ENCODE peak calls at places on chromosome 9, in five cellular contexts. D, V, S, I and T are unnamed samples.

GRCh38 chr9:87682085-87682484 is 43.8 kb upstream of the CTSL start:
- DNase-seq in D (no peak), I (no peak), S (no peak), V (no peak), T (no peak)

GRCh38 chr9:16787724-16788123 is 82.7 kb downstream of the BNC2 start:
- DNase-seq in V (no peak), S (no peak), D (no peak), I (peak; percentile 24), T (no peak)

GRCh38 chr9:136857606-136858412 is 5.7 kb downstream of the MAMDC4 start:
- DNase-seq in V (no peak), D (no peak), S (no peak), I (no peak), T (no peak)

GRCh38 chr9:87283585-87283984 is 214.1 kb upstream of the DAPK1 start:
- DNase-seq in I (no peak), V (no peak), S (no peak), D (no peak), T (no peak)

GRCh38 chr9:137174722-137175293 is 3.0 kb upstream of the TMEM210 start:
- DNase-seq in S (no peak), I (no peak), D (no peak), V (no peak), T (no peak)

GRCh38 chr9:3346549-3346948 is 179.3 kb downstream of the RFX3 start:
- DNase-seq in V (no peak), D (no peak), I (no peak), S (no peak), T (no peak)

GRCh38 chr9:70419546-70420266 is 5.2 kb upstream of the KLF9 start:
- DNase-seq in S (peak; percentile 99), V (peak; percentile 85), D (no peak), I (peak; percentile 94), T (peak; percentile 82)

GRCh38 chr9:79492092-79492995 is 79.4 kb upstream of the TLE4 start:
- DNase-seq in I (no peak), V (no peak), S (no peak), D (no peak), T (no peak)

GRCh38 chr9:133144142-133144886 is 19.4 kb downstream of the GBGT1 start:
- DNase-seq in I (peak; percentile 90), S (peak; percentile 60), D (no peak), V (peak; percentile 90), T (peak; percentile 56)

GRCh38 chr9:91192379-91192775 is 169.3 kb downstream of the AUH start:
- DNase-seq in S (peak; percentile 65), V (no peak), I (no peak), D (no peak), T (no peak)

GRCh38 chr9:72013188-72013877 is 47.1 kb downstream of the C9orf57 start:
- DNase-seq in D (no peak), S (no peak), I (no peak), V (no peak), T (no peak)

GRCh38 chr9:117703538-117703937 is 665 bp upstream of the TLR4 start:
- DNase-seq in S (peak; percentile 73), I (peak; percentile 38), D (no peak), V (no peak), T (no peak)

GRCh38 chr9:96884443-96884842 is 30.1 kb upstream of the ZNF782 start:
- DNase-seq in S (peak; percentile 46), D (peak; percentile 95), I (peak; percentile 57), V (no peak), T (no peak)

GRCh38 chr9:113886003-113886324 is 9.9 kb downstream of the ZNF618 start:
- DNase-seq in V (no peak), I (peak; percentile 46), D (no peak), S (peak; percentile 45), T (no peak)

GRCh38 chr9:130421802-130422276 is 22.9 kb upstream of the ASS1 start:
- DNase-seq in D (no peak), S (peak; percentile 89), I (no peak), V (peak; percentile 95), T (no peak)

GRCh38 chr9:79663878-79664277 is 92.1 kb downstream of the TLE4 start:
- DNase-seq in I (peak; percentile 38), V (peak; percentile 41), D (no peak), S (no peak), T (no peak)

GRCh38 chr9:35520404-35520790 is 30.5 kb downstream of the RUSC2 start:
- DNase-seq in I (no peak), V (no peak), S (peak; percentile 61), D (no peak), T (no peak)

GRCh38 chr9:14813336-14814020 is 90.9 kb upstream of the CER1 start:
- DNase-seq in D (no peak), V (no peak), I (peak; percentile 11), S (peak; percentile 60), T (no peak)

GRCh38 chr9:116806075-116806474 is 119.0 kb downstream of the TRIM32 start:
- DNase-seq in S (peak; percentile 37), I (no peak), D (no peak), V (no peak), T (no peak)

GRCh38 chr9:121946465-121946864 is 146.6 kb downstream of the TTLL11 start:
- DNase-seq in D (no peak), V (no peak), I (no peak), S (no peak), T (no peak)

GRCh38 chr9:124251605-124252366 is 6.0 kb upstream of the NEK6 start:
- DNase-seq in D (no peak), V (no peak), I (peak; percentile 64), S (peak; percentile 47), T (no peak)

GRCh38 chr9:68822596-68823165 is 117.6 kb downstream of the PIP5K1B start:
- DNase-seq in S (peak; percentile 9), I (no peak), D (no peak), V (no peak), T (no peak)

GRCh38 chr9:77663754-77664153 is 15.6 kb upstream of the GNA14 start:
- DNase-seq in D (no peak), S (no peak), V (peak; percentile 44), I (peak; percentile 28), T (no peak)

GRCh38 chr9:121619566-121619965 is 31.9 kb upstream of the DAB2IP start:
- DNase-seq in S (no peak), I (no peak), V (no peak), D (no peak), T (no peak)

GRCh38 chr9:95246547-95246946 is 71.0 kb downstream of the FANCC start:
- DNase-seq in S (no peak), V (no peak), D (no peak), I (no peak), T (no peak)

GRCh38 chr9:89869774-89870173 is 265.0 kb downstream of the GADD45G start:
- DNase-seq in D (no peak), S (no peak), V (no peak), I (no peak), T (no peak)

GRCh38 chr9:93637886-93638285 is 61.5 kb downstream of the PHF2 start:
- DNase-seq in I (no peak), D (no peak), V (no peak), S (no peak), T (no peak)

GRCh38 chr9:6641073-6641455 is 4.5 kb downstream of the GLDC start:
- DNase-seq in D (no peak), I (no peak), S (no peak), V (no peak), T (no peak)

GRCh38 chr9:34426340-34427074 is 31.9 kb downstream of the FAM219A start:
- DNase-seq in S (no peak), D (no peak), V (peak; percentile 65), I (no peak), T (no peak)

GRCh38 chr9:84140535-84141101 is 160.0 kb downstream of the RMI1 start:
- DNase-seq in S (peak; percentile 12), V (no peak), D (no peak), I (no peak), T (peak; percentile 7)

GRCh38 chr9:78898239-78898638 is 601.3 kb downstream of the PSAT1 start:
- DNase-seq in S (no peak), I (no peak), V (no peak), D (no peak), T (no peak)

GRCh38 chr9:136052991-136053756 is 41.9 kb downstream of the NACC2 start:
- DNase-seq in V (peak; percentile 50), S (no peak), I (no peak), D (no peak), T (no peak)

GRCh38 chr9:97475079-97475478 is 26.4 kb upstream of the TMOD1 start:
- DNase-seq in D (no peak), I (no peak), V (no peak), S (peak; percentile 21), T (no peak)

GRCh38 chr9:96651626-96652025 is 3.5 kb downstream of the PRXL2C start:
- DNase-seq in I (no peak), D (no peak), S (peak; percentile 64), V (peak; percentile 48), T (no peak)

GRCh38 chr9:115522928-115523327 is 405.0 kb upstream of the TNC start:
- DNase-seq in I (no peak), S (no peak), D (no peak), V (no peak), T (no peak)